ENCODE peak calls at places on chromosomes 13 and 19, in eight cellular contexts. U, R, G, S, O, I, F and Z are unnamed samples.
A peak's percentile ranks its signal among the peaks of the same experiment; 100 is the strongest.

GRCh38 chr19:5916201-5916708 is 2.2 kb downstream of the CAPS start:
- DNase-seq in U (peak; percentile 73), R (no peak), G (no peak), S (no peak), O (no peak), I (no peak), F (no peak), Z (no peak)

GRCh38 chr19:5237190-5237780 is 103.3 kb downstream of the PTPRS start:
- DNase-seq in U (no peak), R (no peak), G (no peak), S (peak; percentile 43), O (no peak), I (no peak), F (no peak), Z (no peak)

GRCh38 chr13:102267191-102267590 is 134.7 kb downstream of the FGF14 start:
- DNase-seq in U (no peak), R (peak; percentile 66), G (no peak), S (no peak), O (no peak), I (no peak), F (no peak), Z (no peak)

GRCh38 chr13:74036373-74036772 is 97.8 kb downstream of the KLF12 start:
- DNase-seq in U (no peak), R (no peak), G (no peak), S (no peak), O (no peak), I (peak; percentile 69), F (no peak), Z (peak; percentile 54)

GRCh38 chr19:18102916-18103542 is 5.5 kb downstream of the MAST3 start:
- DNase-seq in U (no peak), R (no peak), G (no peak), S (no peak), O (no peak), I (no peak), F (no peak), Z (no peak)

GRCh38 chr13:108120332-108120731 is 95.0 kb downstream of the LIG4 start:
- DNase-seq in U (no peak), R (no peak), G (no peak), S (no peak), O (no peak), I (no peak), F (no peak), Z (no peak)

GRCh38 chr19:46955114-46955812 is 64.4 kb upstream of the NPAS1 start:
- DNase-seq in U (no peak), R (no peak), G (no peak), S (no peak), O (no peak), I (no peak), F (no peak), Z (no peak)

GRCh38 chr13:52846567-52847321 is 1.7 kb downstream of the PCDH8 start:
- DNase-seq in U (peak; percentile 82), R (peak; percentile 7), G (peak; percentile 26), S (peak; percentile 78), O (no peak), I (no peak), F (no peak), Z (no peak)

GRCh38 chr19:1026189-1027019 is at the start of gene CNN2:
- DNase-seq in U (peak; percentile 93), R (peak; percentile 77), G (peak; percentile 89), S (peak; percentile 83), O (no peak), I (peak; percentile 75), F (peak; percentile 67), Z (no peak)

GRCh38 chr19:46324277-46324676 is 22.6 kb upstream of the PPP5C start:
- DNase-seq in U (no peak), R (no peak), G (no peak), S (no peak), O (no peak), I (no peak), F (no peak), Z (no peak)

GRCh38 chr19:3368848-3369336 is 2.5 kb downstream of the NFIC start:
- DNase-seq in U (no peak), R (peak; percentile 55), G (no peak), S (no peak), O (no peak), I (no peak), F (no peak), Z (no peak)

GRCh38 chr19:55224038-55224665 is 4.4 kb downstream of the TMEM86B start:
- DNase-seq in U (no peak), R (no peak), G (no peak), S (no peak), O (no peak), I (no peak), F (no peak), Z (no peak)

GRCh38 chr19:2524840-2525723 is 49.2 kb downstream of the GADD45B start:
- DNase-seq in U (peak; percentile 69), R (peak; percentile 43), G (peak; percentile 54), S (peak; percentile 81), O (no peak), I (peak; percentile 88), F (peak; percentile 86), Z (no peak)

GRCh38 chr19:42528354-42529247 is at the start of gene CEACAM1:
- DNase-seq in U (peak; percentile 64), R (no peak), G (no peak), S (no peak), O (no peak), I (peak; percentile 31), F (no peak), Z (no peak)

GRCh38 chr13:40624338-40624737 is 42.1 kb downstream of the FOXO1 start:
- DNase-seq in U (no peak), R (peak; percentile 19), G (no peak), S (no peak), O (no peak), I (no peak), F (no peak), Z (no peak)

GRCh38 chr13:35697281-35697680 is 220.8 kb upstream of the MAB21L1 start:
- DNase-seq in U (no peak), R (no peak), G (no peak), S (no peak), O (no peak), I (no peak), F (no peak), Z (no peak)

GRCh38 chr13:101520672-101521071 is 68.2 kb downstream of the ITGBL1 start:
- DNase-seq in U (no peak), R (peak; percentile 68), G (no peak), S (no peak), O (no peak), I (no peak), F (no peak), Z (no peak)

GRCh38 chr13:45522571-45522970 is 57.8 kb downstream of the COG3 start:
- DNase-seq in U (no peak), R (no peak), G (no peak), S (no peak), O (no peak), I (no peak), F (no peak), Z (no peak)

GRCh38 chr19:16458391-16459128 is 13.2 kb downstream of the EPS15L1 start:
- DNase-seq in U (no peak), R (no peak), G (peak; percentile 69), S (peak; percentile 81), O (no peak), I (no peak), F (no peak), Z (no peak)

GRCh38 chr19:16461630-16462051 is 10.1 kb downstream of the EPS15L1 start:
- DNase-seq in U (peak; percentile 88), R (no peak), G (no peak), S (peak; percentile 94), O (no peak), I (no peak), F (no peak), Z (no peak)

GRCh38 chr19:16459680-16460079 is 12.1 kb downstream of the EPS15L1 start:
- DNase-seq in U (no peak), R (no peak), G (no peak), S (no peak), O (no peak), I (no peak), F (no peak), Z (no peak)

GRCh38 chr19:16462757-16463250 is 9.0 kb downstream of the EPS15L1 start:
- DNase-seq in U (no peak), R (no peak), G (no peak), S (peak; percentile 89), O (peak; percentile 17), I (peak; percentile 49), F (no peak), Z (no peak)

DNA sequence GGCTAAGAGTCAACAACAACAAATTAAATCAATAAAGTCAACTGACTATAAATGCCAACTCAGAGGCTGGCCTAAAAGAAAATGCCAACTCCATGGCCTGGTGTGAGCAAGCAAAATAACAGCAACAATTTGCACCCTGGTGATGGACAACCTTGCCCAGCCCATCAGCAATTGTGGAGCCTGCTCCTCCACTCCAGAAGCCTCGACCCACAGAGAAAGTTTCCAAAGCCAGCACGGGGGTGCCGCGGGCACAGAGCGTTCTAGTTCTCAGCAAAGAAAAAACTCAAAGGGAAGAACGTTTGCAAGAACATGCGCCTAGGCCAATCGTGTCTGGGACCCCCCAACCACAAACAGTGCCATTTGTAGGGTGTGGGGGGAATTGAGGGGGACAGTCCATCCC is 11.3 kb downstream of the EPS15L1 start:
- DNase-seq in U (no peak), R (no peak), G (no peak), S (no peak), O (no peak), I (no peak), F (no peak), Z (no peak)
- H3K4me1 ChIP-seq in U (peaks cover 50% of the 10 kb centered on the region), R (peaks cover 27% of the 10 kb centered on the region), G (peaks cover 75% of the 10 kb centered on the region), S (peaks cover 96% of the 10 kb centered on the region), O (peaks cover 37% of the 10 kb centered on the region), I (peaks cover 35% of the 10 kb centered on the region), F (peaks cover 34% of the 10 kb centered on the region), Z (peaks cover 8% of the 10 kb centered on the region)

GRCh38 chr19:14094854-14095253 is 4.3 kb upstream of the SAMD1 start:
- DNase-seq in U (no peak), R (no peak), G (no peak), S (no peak), O (no peak), I (no peak), F (no peak), Z (no peak)
- H3K27ac ChIP-seq in U (no peak overlapping the region), R (no peak overlapping the region), G (no peak overlapping the region), S (no peak overlapping the region), O (no peak overlapping the region), I (no peak overlapping the region), F (no peak overlapping the region), Z (no peak overlapping the region)

GRCh38 chr19:39679056-39679790 is 23.5 kb downstream of the LGALS16 start:
- DNase-seq in U (no peak), R (no peak), G (no peak), S (peak; percentile 60), O (no peak), I (no peak), F (no peak), Z (no peak)
- H3K4me3 ChIP-seq in U (no peak overlapping the region), R (no peak overlapping the region), G (peak overlapping the region; percentile 51), S (peak overlapping the region; percentile 69), O (no peak overlapping the region), I (no peak overlapping the region), F (no peak overlapping the region), Z (no peak overlapping the region)

GRCh38 chr19:35208121-35208520 is 20.4 kb downstream of the FAM187B start:
- DNase-seq in U (no peak), R (no peak), G (no peak), S (no peak), O (no peak), I (no peak), F (no peak), Z (no peak)
- H3K4me1 ChIP-seq in U (peaks cover 3% of the 10 kb centered on the region), R (no peaks in the 10 kb centered on the region), G (peaks cover 19% of the 10 kb centered on the region), S (peaks cover 5% of the 10 kb centered on the region), O (no peaks in the 10 kb centered on the region), I (peaks cover 18% of the 10 kb centered on the region), F (no peaks in the 10 kb centered on the region), Z (peaks cover 7% of the 10 kb centered on the region)